ENCODE peak calls at places on chromosomes 12 and 14, in nine cellular contexts. J is AG10803; U is K562; E is activated CD4-positive, alpha-beta T cell treated with anti-CD3 and anti-CD28 coated beads for 48 hours; B is stimulated activated CD4-positive, alpha-beta T cell treated with anti-CD3 and anti-CD28 coated beads, Interleukin-4, amount 100 ng/mL, for 1 hour; R is neural crest cell; A is T-helper 2 cell; K is NCI-H2171 treated with DMSO at 0.1 percent for 48 hours; T is left colon. S is an unnamed sample.

GRCh38 chr12:49293056-49293956 is 1.6 kb upstream of the PRPH start:
- DNase-seq in J (no peak), U (no peak), E (no peak), B (no peak), R (no peak), A (no peak), K (peak; percentile 92), T (no peak), S (no peak)

GRCh38 chr12:101051151-101051550 is 158.9 kb downstream of the SLC5A8 start:
- DNase-seq in J (peak; percentile 84), U (no peak), E (no peak), B (no peak), R (no peak), A (no peak), K (no peak), T (no peak), S (no peak)

GRCh38 chr14:91035855-91036254 is 24.6 kb downstream of the RPS6KA5 start:
- DNase-seq in J (no peak), U (no peak), E (no peak), B (no peak), R (no peak), A (peak; percentile 58), K (no peak), T (no peak), S (no peak)

GRCh38 chr12:93946542-93947150 is 201.7 kb upstream of the PLXNC1 start:
- DNase-seq in J (peak; percentile 64), U (no peak), E (no peak), B (no peak), R (no peak), A (no peak), K (peak; percentile 48), T (no peak), S (no peak)

GRCh38 chr14:24785698-24786097 is 151.7 kb upstream of the GZMB start:
- DNase-seq in J (no peak), U (no peak), E (no peak), B (no peak), R (no peak), A (no peak), K (no peak), T (no peak), S (no peak)

GRCh38 chr12:89179983-89180382 is 172.3 kb downstream of the DUSP6 start:
- DNase-seq in J (peak; percentile 95), U (no peak), E (no peak), B (no peak), R (no peak), A (peak; percentile 53), K (no peak), T (peak; percentile 28), S (peak; percentile 75)

GRCh38 chr14:75022655-75023054 is 19.9 kb downstream of the EIF2B2 start:
- DNase-seq in J (no peak), U (peak; percentile 18), E (peak; percentile 23), B (no peak), R (peak; percentile 19), A (no peak), K (peak; percentile 33), T (no peak), S (no peak)

GRCh38 chr14:61575126-61575525 is 120.2 kb upstream of the HIF1A start:
- DNase-seq in J (no peak), U (no peak), E (no peak), B (no peak), R (no peak), A (no peak), K (peak; percentile 23), T (no peak), S (no peak)

GRCh38 chr12:124484526-124484953 is 82.9 kb downstream of the NCOR2 start:
- DNase-seq in J (no peak), U (no peak), E (peak; percentile 54), B (no peak), R (no peak), A (peak; percentile 63), K (no peak), T (no peak), S (no peak)

GRCh38 chr12:63826002-63826585 is 18.4 kb upstream of the SRGAP1 start:
- DNase-seq in J (peak; percentile 74), U (peak; percentile 36), E (no peak), B (no peak), R (no peak), A (peak; percentile 51), K (peak; percentile 63), T (no peak), S (no peak)

S was measured in lung.